ENCODE peak calls at places on chromosomes 3 and 15, in eight cellular contexts. B is stomach, W is brain microvascular endothelial cell, D is sigmoid colon, C is colonic mucosa, J is foreskin fibroblast, P is neural progenitor cell, G is A549. N is an unnamed sample.

GRCh38 chr3:172536993-172537419 is 13.8 kb upstream of the TNFSF10 start:
- DNase-seq in B (no peak), W (no peak), D (no peak), C (no peak), J (no peak), P (no peak), G (no peak), N (no peak)

GRCh38 chr3:195068045-195068444 is 202.9 kb downstream of the XXYLT1 start:
- DNase-seq in B (no peak), W (peak), D (no peak), C (no peak), J (peak), P (no peak), G (no peak), N (peak)

GRCh38 chr3:36923523-36923943 is 21.3 kb downstream of the TRANK1 start:
- DNase-seq in B (no peak), W (no peak), D (no peak), C (no peak), J (no peak), P (no peak), G (peak), N (no peak)

GRCh38 chr3:179558742-179559364 is 3.9 kb upstream of the ACTL6A start:
- DNase-seq in B (peak), W (peak), D (peak), C (peak), J (peak), P (peak), G (peak), N (peak)

GRCh38 chr3:36677331-36678007 is 86.9 kb downstream of the DCLK3 start:
- DNase-seq in B (no peak), W (peak), D (no peak), C (no peak), J (peak), P (peak), G (peak), N (peak)

GRCh38 chr3:126321490-126321889 is 35.7 kb downstream of the KLF15 start:
- DNase-seq in B (no peak), W (no peak), D (peak), C (no peak), J (no peak), P (no peak), G (no peak), N (no peak)

GRCh38 chr15:29986946-29987345 is 95.8 kb upstream of the GOLGA8J start:
- DNase-seq in B (no peak), W (no peak), D (no peak), C (no peak), J (peak), P (no peak), G (no peak), N (no peak)

GRCh38 chr3:70342149-70342548 is 29.7 kb upstream of the MDFIC2 start:
- DNase-seq in B (no peak), W (no peak), D (no peak), C (no peak), J (no peak), P (no peak), G (no peak), N (no peak)

GRCh38 chr3:192845196-192845855 is 72.3 kb downstream of the MB21D2 start:
- DNase-seq in B (no peak), W (peak), D (no peak), C (no peak), J (peak), P (no peak), G (no peak), N (no peak)

GRCh38 chr15:38252481-38253311 is at the start of gene SPRED1:
- DNase-seq in B (peak), W (peak), D (peak), C (peak), J (peak), P (peak), G (no peak), N (peak)

GRCh38 chr3:29486087-29486486 is 205.2 kb downstream of the RBMS3 start:
- DNase-seq in B (no peak), W (peak), D (no peak), C (no peak), J (peak), P (no peak), G (peak), N (peak)

GRCh38 chr15:25850154-25851111 is 12.7 kb downstream of the ATP10A start:
- DNase-seq in B (peak), W (peak), D (peak), C (peak), J (peak), P (peak), G (peak), N (peak)

GRCh38 chr15:67761343-67761742 is 64.0 kb upstream of the SKOR1 start:
- DNase-seq in B (no peak), W (no peak), D (no peak), C (peak), J (no peak), P (no peak), G (no peak), N (no peak)

GRCh38 chr3:33218446-33219174 is at the start of gene SUSD5:
- DNase-seq in B (no peak), W (peak), D (no peak), C (no peak), J (peak), P (peak), G (peak), N (peak)

GRCh38 chr3:132325634-132326033 is 8.4 kb downstream of the ACP3 start:
- DNase-seq in B (no peak), W (no peak), D (no peak), C (no peak), J (no peak), P (no peak), G (no peak), N (no peak)

GRCh38 chr3:191350389-191351090 is 20.2 kb upstream of the UTS2B start:
- DNase-seq in B (no peak), W (no peak), D (no peak), C (no peak), J (no peak), P (no peak), G (no peak), N (peak)

GRCh38 chr3:191412764-191413163 is 48.2 kb upstream of the PYDC2 start:
- DNase-seq in B (no peak), W (peak), D (no peak), C (no peak), J (peak), P (peak), G (no peak), N (peak)

GRCh38 chr3:48388966-48389365 is 16.9 kb downstream of the FBXW12 start:
- DNase-seq in B (no peak), W (no peak), D (no peak), C (no peak), J (no peak), P (no peak), G (no peak), N (no peak)

GRCh38 chr3:154990543-154990942 is 89.6 kb upstream of the MME start:
- DNase-seq in B (no peak), W (no peak), D (no peak), C (no peak), J (no peak), P (no peak), G (no peak), N (no peak)

GRCh38 chr3:104263477-104263876 is 1103.2 kb upstream of the ALCAM start:
- DNase-seq in B (no peak), W (no peak), D (no peak), C (no peak), J (no peak), P (no peak), G (no peak), N (no peak)
- TF ChIP-seq CTCF in B (no peak), W (no peak), D (no peak), C (no peak), J (no peak), P (no peak), G (no peak), N (no peak)

GRCh38 chr15:70761046-70761445 is 2.3 kb downstream of the UACA start:
- DNase-seq in B (no peak), W (no peak), D (no peak), C (no peak), J (no peak), P (no peak), G (no peak), N (peak)
- H3K4me3 ChIP-seq in B (no peak), W (peak), D (no peak), C (no peak), J (peak), P (no peak), G (peak), N (peak)

GRCh38 chr15:75031773-75032302 is 8.4 kb downstream of the PPCDC start:
- DNase-seq in B (no peak), W (peak), D (no peak), C (no peak), J (no peak), P (no peak), G (no peak), N (no peak)

GRCh38 chr15:75029378-75030022 is 6.1 kb downstream of the PPCDC start:
- DNase-seq in B (peak), W (peak), D (peak), C (peak), J (peak), P (peak), G (peak), N (peak)

GRCh38 chr15:75028991-75029377 is 5.6 kb downstream of the PPCDC start:
- DNase-seq in B (no peak), W (no peak), D (no peak), C (no peak), J (no peak), P (no peak), G (no peak), N (no peak)

GRCh38 chr15:75030424-75030823 is 7.0 kb downstream of the PPCDC start:
- DNase-seq in B (no peak), W (no peak), D (no peak), C (no peak), J (no peak), P (no peak), G (peak), N (no peak)

DNA sequence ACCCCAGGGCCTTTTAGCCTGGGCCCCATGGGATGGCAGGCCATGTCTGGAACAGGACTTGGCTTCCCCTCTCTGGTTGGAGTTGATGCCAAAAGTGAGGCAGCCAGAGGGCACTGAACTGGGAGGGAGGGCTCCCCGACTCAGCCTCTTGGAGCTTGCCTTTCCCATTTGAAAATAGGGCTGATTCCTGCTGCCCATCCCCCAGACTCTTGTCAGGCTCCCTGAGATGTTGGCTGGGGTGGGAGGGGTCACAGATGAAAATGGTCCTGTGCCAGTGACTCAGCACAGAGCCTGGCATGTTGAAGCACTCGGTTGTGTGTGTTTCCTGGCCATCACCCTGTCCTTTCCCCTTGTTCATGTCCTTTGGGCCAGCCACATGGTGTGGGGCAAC is 6.6 kb downstream of the PPCDC start:
- DNase-seq in B (no peak), W (no peak), D (no peak), C (no peak), J (peak), P (no peak), G (no peak), N (peak)
- TF ChIP-seq CTCF in B (no peak), W (no peak), D (no peak), C (no peak), J (no peak), P (no peak), G (no peak), N (no peak)

GRCh38 chr3:157082305-157082981 is 77.5 kb downstream of the CCNL1 start:
- DNase-seq in B (peak), W (peak), D (no peak), C (no peak), J (peak), P (no peak), G (no peak), N (peak)
- H3K4me3 ChIP-seq in B (no peak), W (no peak), D (no peak), C (no peak), J (no peak), P (peak), G (no peak), N (no peak)

N was measured in fibroblast of villous mesenchyme.